ENCODE peak calls at places on chromosomes 5 and 9, in five cellular contexts. P is pons, Y is mucosa of descending colon, S is NCI-H1417, L is aorta. C is an unnamed sample.

GRCh38 chr9:706606-707451 is 134.7 kb upstream of the DMRT1 start:
- DNase-seq in S (peak), L (peak), Y (peak), P (peak), C (no peak)

GRCh38 chr5:109038209-109038840 is 290.6 kb downstream of the FER start:
- DNase-seq in P (no peak), L (no peak), Y (no peak), S (no peak), C (no peak)

GRCh38 chr9:123395276-123396006 is 39.4 kb downstream of the CRB2 start:
- DNase-seq in L (no peak), Y (no peak), S (peak), P (no peak), C (no peak)

GRCh38 chr5:110169461-110169860 is 479.7 kb downstream of the MAN2A1 start:
- DNase-seq in P (no peak), L (no peak), Y (no peak), S (no peak), C (no peak)

GRCh38 chr5:72561407-72561972 is 54.3 kb upstream of the ZNF366 start:
- DNase-seq in S (no peak), Y (no peak), P (no peak), L (no peak), C (no peak)

GRCh38 chr5:16593630-16594029 is 23.2 kb downstream of the RETREG1 start:
- DNase-seq in S (no peak), L (no peak), P (no peak), Y (no peak), C (no peak)

GRCh38 chr5:176822426-176823075 is 12.2 kb downstream of the UNC5A start:
- DNase-seq in S (no peak), L (no peak), P (no peak), Y (peak), C (no peak)

GRCh38 chr9:120579139-120579749 is 723 bp downstream of the CDK5RAP2 start:
- DNase-seq in Y (no peak), L (no peak), S (no peak), P (peak), C (no peak)

GRCh38 chr5:1020461-1020961 is 11.9 kb downstream of the NKD2 start:
- DNase-seq in P (no peak), L (peak), Y (no peak), S (no peak), C (no peak)

GRCh38 chr5:10662661-10663245 is 98.3 kb downstream of the DAP start:
- DNase-seq in L (no peak), P (no peak), Y (no peak), S (no peak), C (no peak)

GRCh38 chr5:137300411-137301240 is 198.5 kb downstream of the SPOCK1 start:
- DNase-seq in S (no peak), Y (no peak), P (no peak), L (no peak), C (no peak)

GRCh38 chr5:65411356-65411755 is 70.4 kb downstream of the ADAMTS6 start:
- DNase-seq in L (no peak), Y (no peak), P (no peak), S (no peak), C (no peak)

GRCh38 chr5:30804739-30805313 is 388.7 kb upstream of the CDH6 start:
- DNase-seq in P (peak), Y (no peak), S (no peak), L (no peak), C (no peak)

GRCh38 chr9:114046876-114047275 is 31.2 kb downstream of the AMBP start:
- DNase-seq in P (no peak), L (no peak), S (no peak), Y (no peak), C (no peak)

GRCh38 chr9:2158111-2158610 is 143.0 kb downstream of the SMARCA2 start:
- DNase-seq in S (peak), L (no peak), Y (no peak), P (peak), C (no peak)

GRCh38 chr9:20921362-20921761 is 110.1 kb downstream of the HACD4 start:
- DNase-seq in P (no peak), Y (no peak), L (no peak), S (no peak), C (no peak)

GRCh38 chr5:132753135-132753987 is 6.1 kb downstream of the CCNI2 start:
- DNase-seq in Y (no peak), P (peak), S (no peak), L (no peak), C (peak)

GRCh38 chr9:33472171-33472920 is 1.4 kb downstream of the NOL6 start:
- DNase-seq in Y (no peak), P (no peak), L (peak), S (no peak), C (no peak)

GRCh38 chr9:107896544-107896943 is 407.0 kb upstream of the KLF4 start:
- DNase-seq in L (no peak), S (no peak), P (no peak), Y (no peak), C (no peak)

C was measured in GDM1.